ENCODE peak calls at places on chromosomes 6 and 20, in ten cellular contexts. K is foreskin fibroblast; M is GM04503; D is nucleus accumbens; R is epithelial cell of esophagus; Q is amygdala; F is stimulated activated CD4-positive, alpha-beta T cell treated with anti-CD3 and anti-CD28 coated beads, Interleukin-1b, Interleukin-23, amount 100 ng/mL, for 24 hours; P is A673; C is vagina; S is activated CD4-positive, CD25-positive, alpha-beta regulatory T cell. B is an unnamed sample.

GRCh38 chr6:106823732-106824351 is 150.7 kb downstream of the CD24 start:
- DNase-seq in K (no peak), M (no peak), D (no peak), R (peak), Q (no peak), F (no peak), P (no peak), C (no peak), S (no peak), B (no peak)

GRCh38 chr6:112717401-112717800 is 370.3 kb downstream of the RFPL4B start:
- DNase-seq in K (peak), M (no peak), D (no peak), R (no peak), Q (no peak), F (no peak), P (no peak), C (no peak), S (no peak), B (no peak)

GRCh38 chr20:58021481-58021880 is 207.0 kb downstream of the ANKRD60 start:
- DNase-seq in K (no peak), M (no peak), D (no peak), R (no peak), Q (no peak), F (no peak), P (no peak), C (no peak), S (no peak), B (no peak)

GRCh38 chr6:34248727-34249468 is at the start of gene SMIM29:
- DNase-seq in K (peak), M (peak), D (peak), R (peak), Q (peak), F (peak), P (peak), C (peak), S (peak), B (peak)

GRCh38 chr6:167879612-167880011 is 52.9 kb downstream of the AFDN start:
- DNase-seq in K (no peak), M (no peak), D (no peak), R (no peak), Q (no peak), F (no peak), P (no peak), C (no peak), S (no peak), B (no peak)

GRCh38 chr6:168411793-168412192 is 29.2 kb upstream of the SMOC2 start:
- DNase-seq in K (no peak), M (no peak), D (no peak), R (no peak), Q (no peak), F (no peak), P (no peak), C (no peak), S (no peak), B (no peak)

GRCh38 chr6:25792016-25792415 is 37.5 kb downstream of the SLC17A4 start:
- DNase-seq in K (no peak), M (no peak), D (no peak), R (no peak), Q (no peak), F (no peak), P (no peak), C (no peak), S (no peak), B (no peak)

GRCh38 chr6:169385237-169385880 is 131.7 kb upstream of the THBS2 start:
- DNase-seq in K (no peak), M (no peak), D (no peak), R (no peak), Q (no peak), F (no peak), P (no peak), C (no peak), S (no peak), B (no peak)

GRCh38 chr20:24782221-24782620 is 166.8 kb upstream of the CST7 start:
- DNase-seq in K (peak), M (no peak), D (no peak), R (no peak), Q (no peak), F (no peak), P (no peak), C (no peak), S (no peak), B (no peak)

GRCh38 chr6:95946906-95947305 is 68.9 kb upstream of the FUT9 start:
- DNase-seq in K (no peak), M (no peak), D (no peak), R (no peak), Q (no peak), F (no peak), P (no peak), C (no peak), S (no peak), B (no peak)

GRCh38 chr6:27157461-27158315 is 89.8 kb upstream of the PRSS16 start:
- DNase-seq in K (peak), M (no peak), D (peak), R (peak), Q (peak), F (peak), P (peak), C (no peak), S (peak), B (no peak)

GRCh38 chr6:6851059-6851658 is 256.6 kb upstream of the RREB1 start:
- DNase-seq in K (peak), M (peak), D (no peak), R (peak), Q (no peak), F (no peak), P (peak), C (no peak), S (no peak), B (no peak)

B was measured in NCI-H1048.